ENCODE peak calls at places on chromosomes 12 and 14, in four cellular contexts. M is HepG2, O is GM12878, S is H1. E is an unnamed sample.

GRCh38 chr12:99257672-99258071 is 389.9 kb upstream of the GARIN6 start:
- DNase-seq in M (no peak), S (no peak), O (no peak), E (no peak)

GRCh38 chr12:95205685-95206084 is 11.6 kb downstream of the FGD6 start:
- DNase-seq in O (no peak), S (no peak), M (no peak), E (no peak)

GRCh38 chr14:40463886-40464285 is 1031.7 kb upstream of the FBXO33 start:
- DNase-seq in O (no peak), M (no peak), S (no peak), E (no peak)

GRCh38 chr12:227923-228845 is 14.2 kb upstream of the SLC6A12 start:
- DNase-seq in O (no peak), S (no peak), M (no peak), E (no peak)

GRCh38 chr14:89956294-89957009 is 725 bp downstream of the TDP1 start:
- DNase-seq in M (peak; percentile 46), S (no peak), O (peak; percentile 48), E (no peak)

GRCh38 chr12:31682136-31682962 is 22.9 kb downstream of the ETFBKMT start:
- DNase-seq in M (peak; percentile 81), S (peak; percentile 69), O (peak; percentile 95), E (peak; percentile 99)

GRCh38 chr12:90909069-90909676 is 45.8 kb downstream of the CCER1 start:
- DNase-seq in M (peak; percentile 6), O (no peak), S (no peak), E (peak; percentile 22)

GRCh38 chr12:28050606-28051005 is 78.1 kb upstream of the PTHLH start:
- DNase-seq in O (no peak), M (no peak), S (no peak), E (no peak)

GRCh38 chr14:38205414-38205813 is 2.3 kb upstream of the SSTR1 start:
- DNase-seq in M (no peak), S (no peak), O (no peak), E (no peak)

GRCh38 chr14:67729072-67729561 is 27.4 kb downstream of the RDH12 start:
- DNase-seq in S (peak; percentile 51), O (no peak), M (peak; percentile 28), E (no peak)

GRCh38 chr12:95480230-95480629 is 6.3 kb downstream of the METAP2 start:
- DNase-seq in O (no peak), M (no peak), S (no peak), E (no peak)

GRCh38 chr14:67547224-67547780 is 14.2 kb downstream of the PLEKHH1 start:
- DNase-seq in M (no peak), O (no peak), S (no peak), E (no peak)

GRCh38 chr12:6958609-6959375 is 7.6 kb downstream of the PTPN6 start:
- DNase-seq in M (no peak), S (no peak), O (no peak), E (no peak)

GRCh38 chr12:121451931-121452330 is 52.0 kb downstream of the RNF34 start:
- DNase-seq in M (no peak), O (no peak), S (no peak), E (no peak)

GRCh38 chr14:33855672-33856071 is 95.2 kb downstream of the EGLN3 start:
- DNase-seq in S (no peak), M (no peak), O (no peak), E (no peak)

GRCh38 chr12:54306925-54307731 is 6.3 kb upstream of the NFE2 start:
- DNase-seq in S (no peak), M (peak; percentile 58), O (no peak), E (no peak)

GRCh38 chr12:106062693-106063092 is 76.1 kb downstream of the NUAK1 start:
- DNase-seq in S (no peak), M (no peak), O (no peak), E (no peak)

GRCh38 chr12:9750276-9751203 is 10.2 kb downstream of the CD69 start:
- DNase-seq in O (no peak), S (no peak), M (peak; percentile 47), E (peak; percentile 80)

GRCh38 chr12:32302218-32302826 is 97.0 kb upstream of the FGD4 start:
- DNase-seq in S (no peak), M (peak; percentile 53), O (peak; percentile 63), E (peak; percentile 75)

GRCh38 chr12:31234955-31235867 is 90.7 kb downstream of the SINHCAF start:
- DNase-seq in O (no peak), S (no peak), M (peak; percentile 7), E (peak; percentile 77)

GRCh38 chr12:70847871-70848270 is 72.7 kb downstream of the PTPRR start:
- DNase-seq in M (no peak), S (no peak), O (no peak), E (no peak)

GRCh38 chr12:51846911-51847829 is 1.3 kb downstream of the FIGNL2 start:
- DNase-seq in M (no peak), O (no peak), S (no peak), E (no peak)

GRCh38 chr14:61542848-61543790 is 152.2 kb upstream of the HIF1A start:
- DNase-seq in S (no peak), O (no peak), M (no peak), E (no peak)

GRCh38 chr12:54564768-54565167 is 15.4 kb downstream of the PDE1B start:
- DNase-seq in S (peak; percentile 59), O (no peak), M (no peak), E (peak; percentile 94)

GRCh38 chr14:69880051-69880487 is 853 bp downstream of the SMOC1 start:
- DNase-seq in M (peak; percentile 46), S (no peak), O (no peak), E (no peak)

GRCh38 chr12:7144414-7145120 is 14.4 kb downstream of the CLSTN3 start:
- DNase-seq in O (no peak), S (no peak), M (no peak), E (no peak)

GRCh38 chr14:50347521-50347920 is 35.4 kb downstream of the DMAC2L start:
- DNase-seq in M (no peak), O (no peak), S (no peak), E (no peak)

GRCh38 chr12:47509398-47509851 is 196.4 kb downstream of the RPAP3 start:
- DNase-seq in S (no peak), O (no peak), M (no peak), E (no peak)

GRCh38 chr14:30443368-30444007 is 115.5 kb upstream of the G2E3 start:
- DNase-seq in S (no peak), O (no peak), M (peak; percentile 77), E (peak; percentile 15)

GRCh38 chr12:18932715-18933114 is 194.8 kb downstream of the CAPZA3 start:
- DNase-seq in S (no peak), O (no peak), M (no peak), E (no peak)

GRCh38 chr12:119444462-119445044 is 110.0 kb downstream of the CCDC60 start:
- DNase-seq in S (peak; percentile 43), M (peak; percentile 72), O (peak; percentile 28), E (peak; percentile 80)

GRCh38 chr14:52055215-52055614 is 13.6 kb downstream of the NID2 start:
- DNase-seq in O (no peak), M (no peak), S (no peak), E (no peak)

GRCh38 chr12:75479963-75480461 is 543 bp upstream of the GLIPR1 start:
- DNase-seq in M (no peak), S (no peak), O (no peak), E (no peak)
- TF ChIP-seq YY1 in M (no peak), S (no peak), O (no peak), E (no peak)

GRCh38 chr12:53253298-53253697 is 14.8 kb upstream of the ESPL1 start:
- DNase-seq in O (no peak), S (no peak), M (no peak), E (no peak)
- H3K4me3 ChIP-seq in O (peak overlapping the region; percentile 99), S (no peak overlapping the region), M (no peak overlapping the region), E (no peak overlapping the region)

GRCh38 chr14:72517736-72518135 is 376.2 kb downstream of the DPF3 start:
- DNase-seq in O (no peak), S (no peak), M (no peak), E (no peak)

GRCh38 chr14:72514660-72515025 is 379.3 kb downstream of the DPF3 start:
- DNase-seq in S (no peak), O (no peak), M (no peak), E (no peak)

GRCh38 chr14:72516936-72517408 is 376.9 kb downstream of the DPF3 start:
- DNase-seq in M (peak; percentile 46), O (peak; percentile 53), S (peak; percentile 19), E (peak; percentile 55)

GRCh38 chr14:72513994-72514659 is 379.8 kb downstream of the DPF3 start:
- DNase-seq in M (peak; percentile 7), O (no peak), S (no peak), E (peak; percentile 15)

GRCh38 chr14:72515779-72516770 is 377.8 kb downstream of the DPF3 start:
- DNase-seq in O (no peak), S (no peak), M (no peak), E (no peak)
- TF ChIP-seq SUZ12 in O (no peak), S (no peak), M (no peak), E (no peak)

DNA sequence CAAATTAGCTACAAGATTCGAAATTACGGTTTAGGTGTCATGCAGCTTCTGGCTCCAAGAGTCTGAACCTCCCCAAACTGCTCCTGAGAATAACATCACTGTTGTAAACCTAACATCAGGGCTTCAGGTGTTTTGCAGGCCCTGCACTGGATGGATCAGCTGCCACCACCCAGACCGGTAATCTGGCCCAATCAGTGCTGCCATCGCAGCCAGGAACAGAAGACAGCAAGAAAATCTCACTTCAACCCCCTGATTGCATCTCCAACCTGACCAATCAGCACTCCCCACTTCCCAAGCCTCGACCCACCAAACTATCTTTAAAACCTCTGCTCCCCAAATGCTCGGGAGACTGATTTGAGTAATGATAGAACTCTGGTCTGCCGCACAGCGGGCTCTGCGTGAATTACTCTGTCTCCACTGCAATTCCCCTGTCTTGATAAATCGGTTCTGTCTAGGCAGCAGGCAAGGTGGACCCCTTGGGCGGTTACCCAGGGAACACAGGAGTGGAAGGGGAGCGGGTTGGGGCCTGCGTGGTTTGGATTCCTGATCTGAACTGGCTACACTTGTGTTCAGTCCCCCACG is 268.5 kb upstream of the SFSWAP start:
- DNase-seq in O (no peak), S (no peak), M (no peak), E (no peak)
- TF ChIP-seq YY1 in O (no peak), S (no peak), M (no peak), E (no peak)

DNA sequence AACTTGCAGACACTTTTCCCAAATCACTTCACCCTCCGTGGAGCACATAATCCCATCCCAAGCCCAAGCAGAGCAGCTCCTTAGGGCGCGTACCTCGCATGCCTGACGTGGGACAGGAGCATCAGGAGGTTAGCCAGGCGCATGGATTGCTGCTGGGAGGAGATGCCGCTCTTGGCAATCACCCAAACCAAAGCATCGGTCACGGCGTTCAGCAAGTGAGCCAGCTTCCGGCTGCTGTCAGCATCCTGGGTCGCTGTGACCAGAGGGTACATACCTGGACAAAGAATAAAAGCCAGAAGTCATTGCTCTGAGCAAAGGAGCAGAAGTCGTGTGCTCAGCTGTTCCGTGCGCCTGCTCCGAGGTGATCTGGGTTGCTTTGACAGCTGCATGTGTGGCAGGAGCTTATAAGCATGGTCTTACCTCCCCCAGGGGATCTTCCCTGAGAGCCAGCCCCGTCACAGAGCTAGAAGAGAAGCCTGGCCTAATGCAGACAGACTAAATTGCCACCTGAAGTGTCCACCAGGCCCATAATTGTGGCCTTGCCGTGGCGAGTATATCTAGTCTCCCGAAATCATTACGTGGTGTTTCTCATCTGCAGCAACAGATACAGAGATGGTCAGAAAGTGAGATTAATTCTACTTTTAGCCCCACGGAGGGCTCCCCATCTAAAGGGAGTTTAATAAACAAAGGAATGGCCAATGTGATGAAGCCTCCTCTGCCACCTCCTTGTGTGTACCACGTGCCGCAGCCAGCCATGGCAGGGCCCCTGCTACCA is 59.1 kb downstream of the ESR2 start:
- DNase-seq in O (no peak), M (no peak), S (no peak), E (no peak)
- H3K4me3 ChIP-seq in O (peak overlapping the region; percentile 33), M (no peak overlapping the region), S (no peak overlapping the region), E (no peak overlapping the region)

GRCh38 chr14:74500417-74501134 is 7.0 kb downstream of the ISCA2 start:
- DNase-seq in O (no peak), M (no peak), S (no peak), E (no peak)
- TF ChIP-seq SUZ12 in O (no peak), M (no peak), S (no peak), E (no peak)